ENCODE peak calls at places on chromosome 20, in ten cellular contexts. V is iPS-NIHi11; B is posterior cingulate gyrus; U is HL-60; M is OCI-LY7; S is GM12865; J is lower lobe of right lung; W is activated naive CD4-positive, alpha-beta T cell treated with anti-CD3 and anti-CD28 coated beads, Interleukin-2, amount 10 ng/mL, durations not matched to agents 7 days and 5 days; O is left ventricle myocardium inferior; D is astrocyte of the hippocampus. Z is an unnamed sample.

GRCh38 chr20:38133680-38134426 is 31.2 kb downstream of the TGM2 start:
- DNase-seq in O (no peak), J (peak), M (no peak), W (no peak), S (no peak), D (no peak), U (no peak), V (no peak), B (no peak), Z (no peak)

GRCh38 chr20:1278993-1279392 is 12.9 kb downstream of the SNPH start:
- DNase-seq in W (no peak), J (no peak), V (no peak), B (no peak), U (no peak), M (peak), D (no peak), S (no peak), O (no peak), Z (no peak)

GRCh38 chr20:21522479-21523397 is 8.9 kb upstream of the NKX2-2 start:
- DNase-seq in V (peak), U (no peak), J (no peak), B (no peak), S (no peak), M (no peak), O (no peak), D (no peak), W (no peak), Z (no peak)

GRCh38 chr20:40781979-40782378 is 92.9 kb upstream of the MAFB start:
- DNase-seq in M (no peak), V (no peak), D (no peak), U (peak), S (no peak), J (no peak), O (no peak), B (no peak), W (no peak), Z (no peak)

GRCh38 chr20:61754976-61755778 is 310.5 kb downstream of the TAF4 start:
- DNase-seq in M (no peak), D (no peak), V (no peak), W (no peak), O (no peak), B (no peak), U (no peak), J (peak), S (no peak), Z (peak)

GRCh38 chr20:25247666-25248500 is at the start of gene PYGB:
- DNase-seq in S (peak), V (peak), U (peak), W (peak), B (peak), M (peak), O (peak), J (peak), D (peak), Z (peak)

GRCh38 chr20:17614176-17614811 is 44.4 kb downstream of the DSTN start:
- DNase-seq in S (no peak), D (no peak), O (peak), U (no peak), J (peak), M (no peak), B (no peak), W (peak), V (no peak), Z (peak)

GRCh38 chr20:38001173-38001875 is 31.9 kb downstream of the TTI1 start:
- DNase-seq in B (no peak), W (no peak), J (no peak), D (peak), U (no peak), S (no peak), O (no peak), V (no peak), M (no peak), Z (no peak)

GRCh38 chr20:47677314-47678129 is 107.8 kb downstream of the SULF2 start:
- DNase-seq in M (peak), O (peak), S (peak), J (no peak), B (peak), W (peak), D (peak), V (peak), U (peak), Z (no peak)

GRCh38 chr20:38211200-38212097 is 46.4 kb upstream of the TGM2 start:
- DNase-seq in W (no peak), B (peak), D (peak), U (no peak), S (no peak), J (no peak), O (peak), M (no peak), V (no peak), Z (peak)

GRCh38 chr20:53611449-53611894 is 17.8 kb upstream of the ZNF217 start:
- DNase-seq in B (no peak), M (peak), W (no peak), V (no peak), D (peak), O (no peak), J (no peak), S (peak), U (no peak), Z (no peak)

GRCh38 chr20:41616228-41616627 is 1.9 kb downstream of the CHD6 start:
- DNase-seq in S (no peak), W (no peak), O (no peak), J (no peak), V (no peak), D (no peak), B (no peak), M (no peak), U (peak), Z (no peak)

GRCh38 chr20:64080013-64080812 is at the start of gene OPRL1:
- DNase-seq in V (no peak), J (no peak), M (no peak), U (no peak), B (no peak), D (peak), O (no peak), S (peak), W (peak), Z (no peak)

GRCh38 chr20:5078399-5078958 is 41.3 kb downstream of the PCNA start:
- DNase-seq in O (peak), D (no peak), S (peak), V (no peak), B (peak), M (peak), W (peak), U (peak), J (peak), Z (no peak)

GRCh38 chr20:11691766-11692165 is 225.9 kb upstream of the BTBD3 start:
- DNase-seq in S (no peak), O (no peak), M (no peak), D (no peak), W (no peak), U (no peak), V (no peak), B (no peak), J (no peak), Z (no peak)

GRCh38 chr20:37376324-37376723 is 30.4 kb downstream of the SRC start:
- DNase-seq in V (no peak), S (no peak), D (no peak), B (no peak), J (no peak), O (no peak), W (no peak), M (no peak), U (no peak), Z (no peak)

GRCh38 chr20:50048420-50049166 is 64.4 kb downstream of the UBE2V1 start:
- DNase-seq in M (no peak), W (no peak), J (no peak), B (peak), O (no peak), S (no peak), D (peak), V (no peak), U (peak), Z (peak)

GRCh38 chr20:10536531-10536930 is 101.4 kb downstream of the SLX4IP start:
- DNase-seq in M (peak), D (peak), U (peak), B (no peak), O (no peak), J (peak), V (no peak), W (peak), S (no peak), Z (no peak)

GRCh38 chr20:35715611-35716010 is 16.4 kb downstream of the ROMO1 start:
- DNase-seq in S (no peak), U (no peak), J (no peak), B (no peak), D (no peak), O (no peak), W (no peak), V (no peak), M (no peak), Z (no peak)

GRCh38 chr20:5680227-5680626 is 70.0 kb upstream of the SHLD1 start:
- DNase-seq in O (no peak), M (no peak), B (no peak), J (no peak), D (no peak), U (no peak), W (no peak), S (no peak), V (no peak), Z (no peak)

GRCh38 chr20:23082846-23083552 is 3.1 kb downstream of the CD93 start:
- DNase-seq in U (peak), D (no peak), J (peak), V (peak), S (peak), M (no peak), B (no peak), W (no peak), O (no peak), Z (no peak)

GRCh38 chr20:50392138-50392866 is 117.9 kb upstream of the PTPN1 start:
- DNase-seq in O (no peak), W (no peak), S (peak), J (no peak), V (no peak), B (no peak), M (no peak), D (no peak), U (no peak), Z (no peak)

GRCh38 chr20:50932016-50932338 is 740 bp upstream of the ADNP start:
- DNase-seq in J (no peak), M (no peak), B (no peak), W (no peak), U (no peak), S (no peak), D (no peak), O (no peak), V (no peak), Z (no peak)

GRCh38 chr20:52948491-52948890 is 23.7 kb upstream of the TSHZ2 start:
- DNase-seq in S (no peak), V (no peak), U (no peak), O (no peak), D (no peak), M (no peak), B (no peak), J (no peak), W (no peak), Z (no peak)

GRCh38 chr20:37356387-37356786 is 10.4 kb downstream of the SRC start:
- DNase-seq in V (no peak), O (peak), J (peak), B (no peak), S (no peak), W (no peak), D (no peak), U (peak), M (no peak), Z (peak)

GRCh38 chr20:60584221-60584620 is 626.0 kb downstream of the CDH26 start:
- DNase-seq in U (no peak), B (no peak), V (no peak), D (no peak), W (no peak), S (no peak), J (no peak), M (no peak), O (no peak), Z (no peak)

GRCh38 chr20:12987261-12987660 is 21.5 kb upstream of the SPTLC3 start:
- DNase-seq in S (no peak), V (no peak), D (no peak), U (no peak), M (no peak), W (no peak), B (no peak), J (no peak), O (no peak), Z (no peak)